ENCODE peak calls at places on chromosomes 16 and 17, in four cellular contexts. R is transverse colon, T is right lobe of liver, I is testis. E is an unnamed sample. For H3K27me3 and H3K4me1, the result is how much of the 10 kb centered on the place peaks cover.

GRCh38 chr17:33438136-33438535 is 145.0 kb upstream of the ASIC2 start:
- DNase-seq in R (no peak), T (no peak), I (no peak), E (no peak)

GRCh38 chr17:39753514-39754160 is 15.9 kb downstream of the GRB7 start:
- DNase-seq in R (peak), T (peak), I (peak), E (peak)

GRCh38 chr16:1501630-1502029 is 8.5 kb downstream of the TELO2 start:
- DNase-seq in R (no peak), T (peak), I (no peak), E (no peak)

GRCh38 chr16:71883193-71883848 is 661 bp downstream of the ZNF821 start:
- DNase-seq in R (peak), T (peak), I (peak), E (peak)

GRCh38 chr17:34764716-34765115 is 185.3 kb downstream of the TMEM132E start:
- DNase-seq in R (no peak), T (no peak), I (no peak), E (no peak)

GRCh38 chr17:47789611-47790520 is 31.7 kb downstream of the OSBPL7 start:
- DNase-seq in R (peak), T (no peak), I (peak), E (peak)

GRCh38 chr16:80931985-80932720 is 74.5 kb downstream of the CMC2 start:
- DNase-seq in R (peak), T (peak), I (peak), E (no peak)

GRCh38 chr17:83189013-83189672 is 109.7 kb downstream of the METRNL start:
- DNase-seq in R (no peak), T (peak), I (no peak), E (peak)

GRCh38 chr16:1465567-1465915 is 9.3 kb downstream of the CLCN7 start:
- DNase-seq in R (no peak), T (no peak), I (no peak), E (no peak)

GRCh38 chr17:35588196-35588920 is 1.2 kb downstream of the AP2B1 start:
- DNase-seq in R (no peak), T (no peak), I (no peak), E (no peak)

GRCh38 chr16:49490321-49490705 is 116.7 kb downstream of the C16orf78 start:
- DNase-seq in R (no peak), T (no peak), I (no peak), E (no peak)

GRCh38 chr17:80777274-80777673 is 214.4 kb upstream of the CHMP6 start:
- DNase-seq in R (no peak), T (no peak), I (no peak), E (no peak)

GRCh38 chr16:66227766-66228530 is 138.5 kb upstream of the CDH5 start:
- DNase-seq in R (no peak), T (no peak), I (no peak), E (no peak)

GRCh38 chr16:7257026-7257425 is 75.6 kb upstream of the RBFOX1 start:
- DNase-seq in R (no peak), T (no peak), I (no peak), E (no peak)

GRCh38 chr17:80254396-80255241 is 6.0 kb upstream of the RNF213 start:
- DNase-seq in R (peak), T (no peak), I (no peak), E (peak)

GRCh38 chr17:67922503-67922902 is 73.8 kb downstream of the C17orf58 start:
- DNase-seq in R (no peak), T (no peak), I (no peak), E (no peak)

GRCh38 chr17:65553009-65553645 is 8.3 kb downstream of the AXIN2 start:
- DNase-seq in R (no peak), T (no peak), I (no peak), E (no peak)

GRCh38 chr17:4110152-4110551 is 32.7 kb downstream of the ZZEF1 start:
- DNase-seq in R (no peak), T (no peak), I (no peak), E (no peak)

GRCh38 chr17:61326330-61326729 is 73.3 kb upstream of the TBX2 start:
- DNase-seq in R (no peak), T (no peak), I (no peak), E (no peak)

GRCh38 chr16:50859628-50860360 is 117.9 kb downstream of the CYLD start:
- DNase-seq in R (peak), T (peak), I (peak), E (no peak)

GRCh38 chr17:44198721-44199552 is 747 bp downstream of the ATXN7L3 start:
- DNase-seq in R (peak), T (peak), I (peak), E (peak)

GRCh38 chr17:82200135-82200534 is 12.5 kb downstream of the CCDC57 start:
- DNase-seq in R (no peak), T (no peak), I (no peak), E (no peak)

GRCh38 chr16:77584205-77584859 is 138.0 kb upstream of the NUDT7 start:
- DNase-seq in R (peak), T (no peak), I (peak), E (no peak)

GRCh38 chr17:29855686-29856085 is 74.3 kb downstream of the SSH2 start:
- DNase-seq in R (no peak), T (no peak), I (no peak), E (no peak)

GRCh38 chr16:78458588-78458987 is 359.1 kb downstream of the WWOX start:
- DNase-seq in R (no peak), T (no peak), I (no peak), E (no peak)

GRCh38 chr16:69188716-69189115 is 1.8 kb downstream of the SNTB2 start:
- DNase-seq in R (no peak), T (no peak), I (no peak), E (no peak)

GRCh38 chr16:24130494-24131085 is 125.5 kb upstream of the CACNG3 start:
- DNase-seq in R (no peak), T (no peak), I (no peak), E (no peak)

GRCh38 chr16:52482916-52483315 is 64.0 kb downstream of the TOX3 start:
- DNase-seq in R (no peak), T (no peak), I (no peak), E (no peak)

GRCh38 chr16:2520784-2521577 is 810 bp downstream of the AMDHD2 start:
- DNase-seq in R (peak), T (peak), I (no peak), E (peak)

GRCh38 chr17:77318491-77319210 is 177.9 kb downstream of the SEC14L1 start:
- DNase-seq in R (peak), T (peak), I (no peak), E (no peak)

GRCh38 chr17:4090898-4091297 is 51.9 kb downstream of the ZZEF1 start:
- DNase-seq in R (no peak), T (no peak), I (no peak), E (no peak)

GRCh38 chr16:20166531-20167235 is 93.0 kb upstream of the GPR139 start:
- DNase-seq in R (no peak), T (no peak), I (no peak), E (no peak)

GRCh38 chr16:74743045-74743667 is 31.5 kb downstream of the FA2H start:
- DNase-seq in R (no peak), T (no peak), I (no peak), E (no peak)

GRCh38 chr17:52138752-52139151 is 19.8 kb downstream of the CA10 start:
- DNase-seq in R (no peak), T (no peak), I (no peak), E (no peak)

GRCh38 chr17:57724038-57724728 is 20.9 kb downstream of the CCDC182 start:
- DNase-seq in R (no peak), T (no peak), I (no peak), E (no peak)

GRCh38 chr17:64507418-64507766 is 615 bp downstream of the CEP95 start:
- DNase-seq in R (no peak), T (no peak), I (no peak), E (no peak)

GRCh38 chr17:38616361-38616760 is 10.6 kb upstream of the SRCIN1 start:
- DNase-seq in R (no peak), T (peak), I (no peak), E (no peak)

GRCh38 chr17:38619451-38619795 is 13.7 kb upstream of the SRCIN1 start:
- DNase-seq in R (no peak), T (no peak), I (no peak), E (no peak)

GRCh38 chr17:38619937-38620550 is 14.3 kb upstream of the SRCIN1 start:
- DNase-seq in R (no peak), T (no peak), I (no peak), E (no peak)

GRCh38 chr17:38617967-38618760 is 12.4 kb upstream of the SRCIN1 start:
- DNase-seq in R (no peak), T (no peak), I (no peak), E (no peak)

GRCh38 chr17:38617074-38617860 is 11.5 kb upstream of the SRCIN1 start:
- DNase-seq in R (no peak), T (no peak), I (no peak), E (no peak)
- H3K27me3 ChIP-seq in R (under half), T (under half), I (under half), E (under half)

DNA sequence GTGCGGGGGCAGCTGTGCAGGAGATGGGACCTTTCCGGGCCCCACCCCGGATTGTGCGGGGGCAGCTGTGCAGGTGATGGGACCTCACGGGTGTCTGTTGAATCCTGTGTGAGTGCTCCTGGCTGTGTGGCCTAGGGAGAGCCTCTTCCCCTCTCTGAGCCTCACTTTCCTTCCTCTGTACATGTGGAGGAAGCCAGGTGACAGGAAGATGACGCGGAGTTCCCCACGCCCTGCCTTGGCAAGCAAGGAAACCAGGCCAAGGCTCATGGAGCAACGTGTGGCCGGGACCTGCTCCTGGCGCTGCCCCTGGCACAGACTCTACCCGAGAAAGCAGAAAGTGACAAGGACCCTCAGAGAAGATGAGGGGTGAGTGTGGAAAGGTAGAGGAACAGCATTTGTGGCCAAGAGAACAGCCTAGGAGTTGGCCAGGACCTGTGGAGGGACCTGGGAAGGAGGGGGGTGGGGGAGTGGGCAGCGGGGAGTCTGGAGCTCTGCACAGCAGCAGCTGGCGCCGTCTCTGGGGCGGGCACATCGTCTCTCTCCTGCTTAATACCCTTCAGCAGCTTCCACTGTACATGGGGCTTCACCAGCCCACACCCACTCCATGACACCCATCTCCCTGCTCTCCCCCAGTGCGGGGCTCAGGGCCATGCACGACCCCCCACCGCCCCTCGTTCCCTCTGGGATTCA is 38.4 kb upstream of the PABPN1L start:
- DNase-seq in R (no peak), T (no peak), I (no peak), E (no peak)
- H3K4me1 ChIP-seq in R (under half), T (under half), I (under half), E (under half)

DNA sequence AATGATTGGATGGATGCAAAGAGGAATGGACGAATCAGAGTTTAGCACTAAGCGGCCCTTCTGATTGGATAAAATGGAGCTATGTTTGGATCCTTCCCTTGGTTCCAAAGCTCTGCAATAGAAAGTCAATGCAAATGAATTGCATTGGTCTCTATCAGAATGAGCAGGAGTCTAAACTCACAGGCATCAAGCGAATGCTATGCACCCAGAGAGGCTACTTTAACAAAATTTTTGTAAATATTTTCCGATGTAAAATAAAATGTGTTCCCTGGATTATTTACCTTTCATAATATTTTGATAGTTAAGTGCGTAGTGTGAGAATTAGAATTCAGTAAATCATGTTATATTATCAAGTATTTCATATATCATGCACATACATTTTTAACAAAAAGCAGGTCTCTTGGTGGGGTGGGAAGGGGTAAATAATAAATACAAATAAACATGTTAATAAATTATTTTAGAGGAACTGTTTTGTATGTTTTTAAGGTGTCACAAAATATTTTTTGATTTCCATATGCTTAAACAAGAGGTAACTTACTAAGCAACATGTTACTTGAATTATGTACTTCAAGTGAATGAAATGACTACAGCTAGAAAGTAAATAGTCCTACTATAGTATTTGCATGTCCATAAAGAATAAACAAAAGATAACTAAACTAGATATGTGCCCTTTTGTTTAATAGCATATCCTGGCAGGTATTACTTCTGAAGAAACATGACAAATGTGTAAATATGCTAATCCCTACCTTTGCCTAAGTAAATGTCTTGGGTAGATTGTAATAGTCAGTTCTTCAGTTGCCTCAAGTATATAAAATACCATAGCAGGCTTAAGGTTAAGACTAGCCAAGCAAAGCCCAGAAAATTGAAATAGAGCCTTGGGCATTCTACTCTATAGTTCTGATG is 4.4 kb upstream of the UNK start:
- DNase-seq in R (no peak), T (no peak), I (no peak), E (no peak)
- H3K4me3 ChIP-seq in R (no peak), T (no peak), I (no peak), E (no peak)

GRCh38 chr16:10219742-10220141 is 37.5 kb upstream of the GRIN2A start:
- DNase-seq in R (no peak), T (no peak), I (no peak), E (no peak)
- H3K27me3 ChIP-seq in R (under half), T (under half), I (under half), E (under half)

GRCh38 chr17:28159004-28159403 is 116.5 kb downstream of the NLK start:
- DNase-seq in R (no peak), T (no peak), I (no peak), E (no peak)

GRCh38 chr17:28166478-28166877 is 124.0 kb downstream of the NLK start:
- DNase-seq in R (no peak), T (no peak), I (no peak), E (no peak)

GRCh38 chr17:28159924-28160323 is 117.4 kb downstream of the NLK start:
- DNase-seq in R (no peak), T (no peak), I (no peak), E (no peak)

GRCh38 chr17:28160610-28161009 is 118.1 kb downstream of the NLK start:
- DNase-seq in R (no peak), T (no peak), I (no peak), E (no peak)
- H3K4me1 ChIP-seq in R (under half), T (under half), I (under half), E (under half)

DNA sequence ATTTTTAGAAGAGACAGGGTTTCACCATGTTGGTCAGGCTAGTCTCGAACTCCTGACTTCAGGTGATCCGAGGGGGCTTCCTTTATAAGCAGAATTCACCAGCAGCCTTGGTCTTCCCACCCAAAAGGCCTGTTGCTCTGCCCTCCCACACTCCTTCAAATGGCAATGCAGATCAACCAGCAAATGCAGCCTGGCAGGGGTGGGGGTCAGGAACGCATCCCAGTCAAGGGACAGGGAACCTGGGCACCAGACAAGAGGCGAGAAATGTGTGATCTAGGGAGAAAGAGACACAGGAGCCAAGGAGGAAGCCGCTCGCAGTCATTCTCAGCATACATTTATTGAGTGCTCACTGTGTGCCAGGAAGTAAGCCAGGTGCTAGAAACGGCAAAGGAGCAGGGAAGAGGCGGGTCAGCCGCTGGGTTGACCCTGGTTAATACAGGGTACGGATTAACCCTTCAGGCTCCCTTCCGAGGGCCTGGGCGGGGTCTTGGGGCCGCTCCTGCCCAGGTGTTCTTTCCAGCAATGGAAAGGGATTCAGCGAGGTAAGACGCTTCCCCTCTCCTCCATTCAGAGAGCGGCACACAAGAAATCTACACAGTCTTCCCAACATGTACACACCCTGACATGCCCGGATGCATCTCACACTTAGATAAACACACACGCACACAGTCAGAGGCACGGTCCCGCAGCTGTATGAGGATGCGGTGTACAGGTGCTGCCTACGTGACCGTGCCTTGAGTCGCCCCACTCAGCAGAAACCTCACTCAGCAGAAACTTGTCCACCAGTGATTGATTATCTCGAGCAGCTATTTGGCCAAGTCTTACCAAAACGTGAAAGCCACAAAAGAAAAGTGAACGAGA is 6.6 kb upstream of the PITPNA start:
- DNase-seq in R (no peak), T (no peak), I (no peak), E (no peak)
- H3K4me3 ChIP-seq in R (no peak), T (no peak), I (no peak), E (no peak)

DNA sequence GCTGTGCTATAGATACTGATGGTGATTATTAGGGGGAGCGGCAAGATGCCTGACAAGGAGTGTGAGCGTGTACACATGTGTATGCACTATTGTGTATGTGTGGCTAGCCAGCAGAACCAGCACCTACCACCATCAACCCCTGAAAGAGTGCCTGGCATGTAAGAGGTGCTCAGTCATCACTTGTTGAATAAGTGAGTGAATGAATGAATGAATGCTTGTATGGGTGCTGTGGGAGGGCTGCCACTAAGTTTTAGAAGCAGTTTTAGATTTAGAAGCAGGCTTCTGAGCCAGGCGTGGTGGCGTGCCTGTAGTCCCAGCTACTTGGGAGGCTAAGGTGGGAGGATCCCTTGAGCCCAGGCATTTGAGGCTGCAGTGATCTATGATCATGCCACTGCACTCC is 37.0 kb downstream of the RAB11FIP4 start:
- DNase-seq in R (no peak), T (no peak), I (no peak), E (no peak)
- H3K27me3 ChIP-seq in R (under half), T (under half), I (under half), E (under half)

E was measured in Peyer's patch.